ENCODE peak calls at places on chromosomes 13 and 19, in four cellular contexts. H is AG04449, T is mucosa of descending colon, G is OCI-LY7. O is an unnamed sample.

GRCh38 chr13:51222510-51223283 is 499 bp downstream of the FAM124A start:
- DNase-seq in H (no peak), T (no peak), G (no peak), O (no peak)

GRCh38 chr19:788821-789472 is 8.3 kb upstream of the PTBP1 start:
- DNase-seq in H (no peak), G (no peak), T (no peak), O (no peak)

GRCh38 chr13:111324736-111325135 is 4.3 kb downstream of the TEX29 start:
- DNase-seq in G (no peak), T (no peak), H (no peak), O (no peak)

GRCh38 chr19:40610396-40611064 is 9.4 kb downstream of the LTBP4 start:
- DNase-seq in G (no peak), H (no peak), T (peak; percentile 73), O (no peak)

GRCh38 chr13:97339019-97339988 is 94.7 kb upstream of the RAP2A start:
- DNase-seq in G (no peak), H (peak; percentile 71), T (peak; percentile 25), O (no peak)

GRCh38 chr19:42352893-42353259 is 27.4 kb downstream of the MEGF8 start:
- DNase-seq in H (no peak), T (no peak), G (no peak), O (no peak)

GRCh38 chr13:93982189-93982918 is 497.1 kb downstream of the DCT start:
- DNase-seq in T (peak; percentile 3), H (no peak), G (no peak), O (no peak)

GRCh38 chr13:44431150-44431549 is 57.5 kb downstream of the SERP2 start:
- DNase-seq in T (peak; percentile 79), H (no peak), G (no peak), O (no peak)

GRCh38 chr19:13834308-13834790 is 39.1 kb downstream of the ZSWIM4 start:
- DNase-seq in G (no peak), T (peak; percentile 14), H (no peak), O (no peak)

GRCh38 chr13:110138009-110138699 is 168.8 kb downstream of the COL4A1 start:
- DNase-seq in H (no peak), T (peak; percentile 59), G (peak; percentile 2), O (peak; percentile 40)

GRCh38 chr13:106446011-106446410 is 89.5 kb downstream of the EFNB2 start:
- DNase-seq in G (no peak), H (no peak), T (no peak), O (peak; percentile 77)

GRCh38 chr19:17777840-17778620 is 16.9 kb upstream of the B3GNT3 start:
- DNase-seq in T (peak; percentile 85), G (peak; percentile 79), H (no peak), O (no peak)

GRCh38 chr19:50377051-50377441 is 789 bp downstream of the NR1H2 start:
- DNase-seq in H (no peak), G (peak; percentile 82), T (peak; percentile 70), O (no peak)

GRCh38 chr19:41479757-41480191 is 36.8 kb downstream of the ERICH4 start:
- DNase-seq in G (no peak), T (no peak), H (no peak), O (no peak)

GRCh38 chr19:38402967-38403674 is at the start of gene FAM98C:
- DNase-seq in T (peak; percentile 98), G (peak; percentile 99), H (peak; percentile 46), O (peak; percentile 42)

GRCh38 chr13:113552079-113552478 is 32.5 kb upstream of the TFDP1 start:
- DNase-seq in T (no peak), H (no peak), G (no peak), O (no peak)

GRCh38 chr19:58170860-58171259 is 12.0 kb upstream of the ZNF274 start:
- DNase-seq in H (no peak), T (no peak), G (no peak), O (no peak)

GRCh38 chr19:13070425-13071140 is 32.1 kb downstream of the LYL1 start:
- DNase-seq in T (no peak), H (no peak), G (no peak), O (no peak)

GRCh38 chr19:10237702-10238101 is 6.6 kb upstream of the S1PR2 start:
- DNase-seq in T (no peak), G (no peak), H (no peak), O (no peak)

GRCh38 chr13:35144496-35144895 is 202.4 kb downstream of the NBEA start:
- DNase-seq in T (no peak), G (no peak), H (no peak), O (no peak)

GRCh38 chr13:79593611-79594275 is 112.8 kb downstream of the NDFIP2 start:
- DNase-seq in H (peak; percentile 19), T (no peak), G (no peak), O (no peak)

GRCh38 chr13:111261326-111261725 is 59.1 kb upstream of the TEX29 start:
- DNase-seq in G (no peak), H (no peak), T (no peak), O (no peak)

GRCh38 chr19:28999733-29000433 is 213.1 kb downstream of the UQCRFS1 start:
- DNase-seq in G (no peak), T (no peak), H (no peak), O (no peak)

GRCh38 chr19:311813-312261 is 20.6 kb upstream of the PLPP2 start:
- DNase-seq in G (no peak), H (no peak), T (no peak), O (no peak)

GRCh38 chr13:109043561-109044075 is 414.2 kb downstream of the MYO16 start:
- DNase-seq in T (no peak), H (no peak), G (no peak), O (no peak)

GRCh38 chr13:56378566-56378965 is 762.2 kb upstream of the PRR20A start:
- DNase-seq in T (no peak), G (no peak), H (no peak), O (peak; percentile 57)

GRCh38 chr13:76903544-76904162 is 17.4 kb upstream of the KCTD12 start:
- DNase-seq in G (peak; percentile 63), H (peak; percentile 41), T (peak; percentile 81), O (no peak)

GRCh38 chr19:53960187-53960586 is 2.5 kb upstream of the CACNG8 start:
- DNase-seq in G (no peak), H (no peak), T (no peak), O (no peak)

GRCh38 chr13:112905086-112905485 is 63.9 kb upstream of the MCF2L start:
- DNase-seq in H (no peak), T (no peak), G (no peak), O (no peak)

GRCh38 chr13:22690756-22691155 is 490.0 kb upstream of the SGCG start:
- DNase-seq in T (no peak), H (no peak), G (no peak), O (no peak)

GRCh38 chr19:2055871-2056809 is 5.1 kb upstream of the MKNK2 start:
- DNase-seq in H (no peak), T (peak; percentile 69), G (peak; percentile 57), O (no peak)

GRCh38 chr19:51292971-51293370 is 18.5 kb upstream of the IGLON5 start:
- DNase-seq in H (no peak), G (no peak), T (no peak), O (no peak)

GRCh38 chr19:44557933-44558332 is 28.5 kb upstream of the CEACAM20 start:
- DNase-seq in T (no peak), G (no peak), H (no peak), O (no peak)

GRCh38 chr13:40342461-40342860 is 324.0 kb downstream of the FOXO1 start:
- DNase-seq in H (no peak), T (no peak), G (no peak), O (no peak)

GRCh38 chr19:703651-704446 is 4.9 kb upstream of the PALM start:
- DNase-seq in G (peak; percentile 81), H (no peak), T (peak; percentile 67), O (no peak)

GRCh38 chr19:14146789-14147216 is 10.4 kb upstream of the ASF1B start:
- DNase-seq in G (no peak), T (no peak), H (peak; percentile 46), O (no peak)

GRCh38 chr19:18639706-18640105 is 2.9 kb downstream of the KLHL26 start:
- DNase-seq in T (no peak), H (no peak), G (no peak), O (no peak)

DNA sequence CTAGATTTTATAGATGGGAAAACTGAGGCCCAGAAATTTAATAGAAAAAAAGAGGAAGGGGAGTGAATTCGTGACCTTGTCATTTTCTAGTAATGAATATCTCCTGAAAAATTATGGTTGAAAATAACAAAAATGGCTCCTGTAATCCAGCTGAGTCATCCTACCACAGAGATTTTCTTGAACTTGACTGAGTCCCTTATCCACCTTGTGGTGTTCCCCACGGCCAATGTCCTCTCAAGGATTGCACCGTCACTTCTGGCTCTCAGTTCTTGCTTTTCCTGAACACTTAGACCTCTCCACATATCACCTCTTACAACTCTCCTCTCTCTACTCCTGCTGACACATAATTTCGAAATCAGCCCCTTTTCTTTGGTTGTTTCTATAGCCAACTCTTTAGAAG is 1.2 kb upstream of the KATNAL1 start:
- DNase-seq in T (no peak), H (no peak), G (peak; percentile 24), O (no peak)
- H3K4me3 ChIP-seq in T (no peak overlapping the region), H (no peak overlapping the region), G (peak overlapping the region; percentile 82), O (no peak overlapping the region)

GRCh38 chr19:48446579-48446978 is 796 bp downstream of the GRWD1 start:
- DNase-seq in G (no peak), H (no peak), T (no peak), O (no peak)

GRCh38 chr19:48445256-48445605 is 552 bp upstream of the GRWD1 start:
- DNase-seq in T (no peak), H (peak; percentile 78), G (no peak), O (peak; percentile 83)

GRCh38 chr19:48444933-48445194 is 919 bp upstream of the GRWD1 start:
- DNase-seq in T (no peak), H (no peak), G (no peak), O (no peak)

GRCh38 chr19:48444129-48444932 is 1.5 kb upstream of the GRWD1 start:
- DNase-seq in T (no peak), G (no peak), H (no peak), O (no peak)

GRCh38 chr19:48445606-48446481 is at the start of gene GRWD1:
- DNase-seq in H (peak; percentile 63), G (peak; percentile 95), T (peak; percentile 94), O (peak; percentile 84)
- TF ChIP-seq CTCF in H (no peak), G (peak; percentile 50), T (no peak), O (peak; percentile 28)

DNA sequence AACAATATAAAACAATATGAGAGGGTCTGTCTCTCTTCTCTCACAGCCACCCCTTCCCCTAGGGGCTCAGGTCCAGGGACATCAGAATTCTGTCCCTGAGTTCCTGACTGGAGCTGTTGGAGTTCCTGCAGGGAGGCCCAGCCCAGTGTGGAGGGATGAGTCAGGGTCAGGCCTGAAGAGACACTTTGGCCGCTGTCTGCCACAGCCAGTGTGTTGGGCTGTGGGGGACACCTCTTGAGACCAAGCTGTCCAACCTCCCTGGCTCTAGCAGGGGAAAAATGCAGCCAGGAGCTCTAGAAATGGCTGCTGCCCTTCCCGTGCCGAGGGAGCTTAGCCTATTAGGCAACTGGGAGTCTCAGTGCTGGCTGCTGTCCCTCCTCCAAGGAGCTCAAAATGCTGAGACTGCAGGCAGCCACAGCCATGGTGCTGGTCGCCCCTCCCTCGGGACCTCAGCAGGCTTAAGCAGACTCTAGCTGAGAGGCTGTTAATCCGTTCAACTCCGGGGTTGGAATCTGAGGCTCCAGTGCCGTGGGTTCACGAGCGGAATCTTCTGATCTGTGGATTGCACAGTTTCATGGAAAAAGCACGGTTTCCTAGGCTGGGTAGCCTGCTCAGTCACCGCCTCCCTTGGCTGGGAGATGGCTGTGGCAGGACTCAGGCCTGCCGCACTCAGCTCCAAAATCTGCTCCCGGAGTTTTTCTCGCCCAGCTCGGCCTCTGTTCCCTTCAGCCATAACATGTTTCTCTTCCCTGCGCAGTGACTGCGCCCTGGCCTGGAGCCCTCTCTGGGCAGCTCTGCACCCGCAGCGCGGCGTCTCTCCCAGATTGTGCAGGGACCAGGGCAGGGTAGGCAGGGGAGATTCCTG is 3.8 kb upstream of the ZNF626 start:
- DNase-seq in H (no peak), G (no peak), T (no peak), O (no peak)
- H3K4me3 ChIP-seq in H (no peak overlapping the region), G (no peak overlapping the region), T (no peak overlapping the region), O (no peak overlapping the region)

GRCh38 chr19:5137571-5138124 is 168.7 kb downstream of the KDM4B start:
- DNase-seq in G (no peak), H (no peak), T (no peak), O (no peak)
- TF ChIP-seq CTCF in G (peak; percentile 68), H (peak; percentile 30), T (no peak), O (no peak)

O was measured in epithelial cell of proximal tubule.